ENCODE peak calls at places on chromosome 14, in eight cellular contexts. L is hepatocyte; U is left ventricle myocardium inferior; E is heart right ventricle; O is lung; H is naive thymus-derived CD4-positive, alpha-beta T cell; V is GM12878; A is IMR-90. N is an unnamed sample. For H3K36me3 and H3K4me1, the result is how much of the 10 kb centered on the place peaks cover.

GRCh38 chr14:66477567-66477966 is 8.6 kb upstream of the CCDC196 start:
- DNase-seq in O (no peak), U (no peak), H (no peak), L (no peak), E (no peak), A (no peak), V (peak), N (no peak)

GRCh38 chr14:19878029-19878642 is 3.2 kb downstream of the OR4K2 start:
- DNase-seq in L (no peak), H (no peak), U (no peak), V (no peak), A (no peak), E (no peak), O (no peak), N (no peak)

GRCh38 chr14:60775296-60775695 is 40.7 kb downstream of the MNAT1 start:
- DNase-seq in E (no peak), V (no peak), H (no peak), U (no peak), O (no peak), L (no peak), A (peak), N (no peak)

GRCh38 chr14:34610101-34610500 is 19.8 kb downstream of the SNX6 start:
- DNase-seq in V (no peak), E (no peak), U (no peak), O (no peak), A (no peak), L (no peak), H (no peak), N (no peak)

GRCh38 chr14:59275668-59276067 is 87.2 kb downstream of the DAAM1 start:
- DNase-seq in H (no peak), L (peak), E (no peak), V (peak), U (no peak), A (peak), O (no peak), N (no peak)

GRCh38 chr14:92649934-92650545 is 98.4 kb downstream of the LGMN start:
- DNase-seq in V (no peak), H (no peak), U (peak), A (peak), O (peak), L (no peak), E (peak), N (no peak)

GRCh38 chr14:35897616-35898111 is 71.5 kb downstream of the BRMS1L start:
- DNase-seq in L (no peak), O (no peak), A (no peak), H (no peak), E (no peak), U (no peak), V (no peak), N (no peak)

GRCh38 chr14:56195727-56196126 is 77.5 kb downstream of the PELI2 start:
- DNase-seq in L (no peak), H (no peak), V (peak), O (no peak), A (peak), U (no peak), E (no peak), N (no peak)

GRCh38 chr14:51147183-51147582 is 52.3 kb upstream of the TRIM9 start:
- DNase-seq in V (no peak), U (no peak), O (no peak), E (no peak), A (no peak), H (no peak), L (no peak), N (no peak)

GRCh38 chr14:74608959-74609611 is 3.0 kb downstream of the LTBP2 start:
- DNase-seq in U (peak), O (peak), E (peak), A (peak), V (peak), L (peak), H (peak), N (peak)

GRCh38 chr14:80974338-80975078 is 19.1 kb downstream of the TSHR start:
- DNase-seq in A (no peak), H (no peak), V (no peak), E (no peak), O (no peak), L (peak), U (no peak), N (no peak)

GRCh38 chr14:89947344-89947743 is 7.2 kb downstream of the EFCAB11 start:
- DNase-seq in O (no peak), L (no peak), A (no peak), V (no peak), E (no peak), U (no peak), H (no peak), N (no peak)

GRCh38 chr14:33563492-33563891 is 387.4 kb downstream of the EGLN3 start:
- DNase-seq in E (no peak), O (no peak), U (no peak), V (no peak), A (no peak), L (no peak), H (no peak), N (no peak)

GRCh38 chr14:64879635-64880381 is at the start of gene SPTB:
- DNase-seq in E (peak), O (no peak), U (peak), A (no peak), L (peak), H (peak), V (no peak), N (peak)

GRCh38 chr14:85010186-85010585 is 519.8 kb upstream of the FLRT2 start:
- DNase-seq in U (no peak), H (no peak), L (no peak), E (no peak), V (no peak), O (no peak), A (no peak), N (no peak)

GRCh38 chr14:56555921-56556570 is 23.6 kb upstream of the TMEM260 start:
- DNase-seq in V (no peak), U (no peak), O (no peak), L (peak), H (no peak), E (no peak), A (peak), N (no peak)

GRCh38 chr14:75402867-75403413 is 24.9 kb upstream of the JDP2 start:
- DNase-seq in E (no peak), H (no peak), L (no peak), V (no peak), U (no peak), O (no peak), A (no peak), N (no peak)

GRCh38 chr14:91413547-91414474 is 3.8 kb downstream of the CCDC88C start:
- DNase-seq in A (no peak), H (no peak), O (peak), V (no peak), L (peak), U (no peak), E (no peak), N (no peak)

GRCh38 chr14:91669867-91670266 is 62.0 kb downstream of the CATSPERB start:
- DNase-seq in L (no peak), H (no peak), U (no peak), E (no peak), A (no peak), O (no peak), V (no peak), N (no peak)

GRCh38 chr14:29028973-29029582 is 262.5 kb downstream of the FOXG1 start:
- DNase-seq in U (no peak), H (no peak), A (peak), E (no peak), O (no peak), V (no peak), L (peak), N (peak)

GRCh38 chr14:103711516-103712431 is 3.5 kb downstream of the XRCC3 start:
- DNase-seq in A (no peak), E (peak), O (peak), V (no peak), H (no peak), L (no peak), U (peak), N (no peak)

GRCh38 chr14:77033622-77034521 is 5.4 kb upstream of the IRF2BPL start:
- DNase-seq in O (peak), V (peak), H (no peak), E (peak), A (peak), L (peak), U (peak), N (peak)

GRCh38 chr14:77032854-77033621 is 4.5 kb upstream of the IRF2BPL start:
- DNase-seq in L (peak), V (no peak), E (peak), O (peak), U (peak), A (peak), H (peak), N (peak)

GRCh38 chr14:77028384-77029246 is at the start of gene IRF2BPL:
- DNase-seq in U (peak), L (peak), O (peak), E (peak), H (peak), V (peak), A (peak), N (peak)

GRCh38 chr14:77032483-77032853 is 4.0 kb upstream of the IRF2BPL start:
- DNase-seq in A (no peak), O (no peak), E (no peak), H (no peak), U (no peak), L (no peak), V (no peak), N (no peak)

GRCh38 chr14:77031680-77032482 is 3.4 kb upstream of the IRF2BPL start:
- DNase-seq in L (peak), H (no peak), O (no peak), E (no peak), A (peak), U (no peak), V (no peak), N (no peak)
- H3K4me3 ChIP-seq in L (no peak), H (peak), O (no peak), E (peak), A (no peak), U (peak), V (peak), N (no peak)

GRCh38 chr14:30921305-30921704 is 46.9 kb downstream of the COCH start:
- DNase-seq in V (no peak), U (no peak), E (no peak), A (peak), H (no peak), O (no peak), L (no peak), N (no peak)

GRCh38 chr14:30914812-30915211 is 40.5 kb downstream of the COCH start:
- DNase-seq in U (no peak), H (no peak), O (no peak), E (no peak), L (no peak), V (no peak), A (no peak), N (no peak)

DNA sequence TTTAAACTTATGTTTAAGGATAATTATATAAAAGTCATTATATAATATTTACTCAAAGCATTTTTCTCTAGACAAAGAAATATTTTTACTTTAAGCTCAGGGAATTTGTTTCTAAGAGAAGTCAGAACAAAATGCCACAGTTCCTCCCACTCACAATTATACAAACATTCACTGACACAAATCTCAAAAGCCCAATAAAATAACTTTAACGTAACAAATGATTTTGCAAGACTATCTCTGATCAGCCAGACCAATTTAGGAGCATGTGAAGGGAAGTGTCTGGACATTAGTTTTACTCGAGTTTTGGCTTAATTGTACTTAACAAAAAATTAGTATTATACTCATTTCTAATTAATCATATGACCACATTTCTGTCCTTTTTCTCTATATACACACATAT is 41.2 kb downstream of the COCH start:
- DNase-seq in H (no peak), L (no peak), U (no peak), A (no peak), E (no peak), O (no peak), V (no peak), N (no peak)
- H3K36me3 ChIP-seq in H (under half), L (under half), U (under half), A (under half), E (under half), O (under half), V (under half), N (under half)

GRCh38 chr14:24677956-24678355 is 44.0 kb upstream of the GZMB start:
- DNase-seq in U (no peak), L (no peak), E (no peak), O (no peak), H (no peak), V (no peak), A (no peak), N (no peak)
- H3K4me1 ChIP-seq in U (under half), L (under half), E (under half), O (under half), H (under half), V (under half), A (under half), N (under half)

DNA sequence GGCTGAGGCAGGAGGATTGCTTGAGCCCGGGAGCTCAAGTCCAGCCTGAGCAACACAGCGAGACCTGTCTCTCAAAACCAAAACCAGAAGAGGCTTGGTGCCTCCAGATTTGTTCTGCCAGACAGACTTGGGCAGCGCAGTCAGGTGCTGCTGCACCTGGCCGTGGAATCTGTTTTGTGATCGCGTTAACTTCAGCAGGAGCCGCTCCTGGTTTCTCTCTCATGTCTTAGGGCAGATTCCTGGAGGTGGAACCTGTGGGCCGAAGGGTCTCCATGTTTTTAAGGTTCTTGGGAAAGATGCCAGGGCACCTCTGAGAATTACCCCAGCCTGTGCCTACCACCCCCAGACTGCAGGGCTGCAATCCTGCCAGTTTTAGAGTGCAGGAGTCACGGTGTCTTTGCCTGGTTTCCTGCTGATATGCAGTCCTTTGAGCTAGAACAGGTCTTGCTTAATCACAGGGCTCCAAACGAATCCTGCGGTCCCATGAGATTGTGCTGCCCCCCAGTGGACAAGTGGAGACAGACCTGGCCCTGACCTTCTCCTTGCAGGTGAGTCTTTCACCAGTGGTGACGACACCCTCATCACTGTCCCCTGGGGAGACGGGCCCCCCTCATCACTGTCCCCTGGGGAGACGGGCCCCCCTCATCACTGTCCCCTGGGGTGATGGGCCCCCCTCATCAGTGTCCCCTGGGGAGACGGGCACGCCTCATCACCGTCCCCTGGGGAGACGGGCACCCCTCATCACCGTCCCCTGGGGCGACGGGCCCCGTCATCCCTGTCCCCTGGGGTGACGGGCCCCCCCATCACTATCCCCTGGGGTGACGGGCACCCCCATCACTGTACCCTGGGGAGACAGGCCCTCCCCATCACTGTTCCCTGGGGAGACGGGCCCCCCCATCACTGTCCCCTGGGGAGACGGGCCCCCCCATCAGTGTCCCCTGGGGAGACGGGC is 37.6 kb downstream of the PACS2 start:
- DNase-seq in V (peak), E (peak), U (peak), O (peak), L (peak), A (peak), H (peak), N (peak)
- H3K4me3 ChIP-seq in V (no peak), E (no peak), U (no peak), O (no peak), L (no peak), A (no peak), H (no peak), N (no peak)

GRCh38 chr14:54766276-54767138 is 136.1 kb downstream of the GCH1 start:
- DNase-seq in U (no peak), A (no peak), H (no peak), L (no peak), E (no peak), V (no peak), O (no peak), N (no peak)
- H3K36me3 ChIP-seq in U (under half), A (half or more), H (under half), L (under half), E (under half), V (under half), O (under half), N (under half)